ENCODE peak calls at places on chromosomes 12 and 14, in seven cellular contexts. One of them, this sample, is unnamed.

GRCh38 chr14:28902930-28903329 is 136.3 kb downstream of the FOXG1 start:
- DNase-seq in esophagus muscularis mucosa: no peak
- DNase-seq in OCI-LY7: no peak
- DNase-seq in A549: no peak
- DNase-seq in heart right ventricle: no peak
- DNase-seq in kidney: no peak
- DNase-seq in bronchial epithelial cell: peak; percentile 53
- DNase-seq in this sample: no peak

GRCh38 chr12:57146092-57146491 is 1.3 kb downstream of the LRP1-AS start:
- DNase-seq in esophagus muscularis mucosa: no peak
- DNase-seq in OCI-LY7: no peak
- DNase-seq in A549: no peak
- DNase-seq in heart right ventricle: no peak
- DNase-seq in kidney: no peak
- DNase-seq in bronchial epithelial cell: no peak
- DNase-seq in this sample: no peak

GRCh38 chr12:104411826-104412626 is 44.7 kb upstream of the CHST11 start:
- DNase-seq in esophagus muscularis mucosa: no peak
- DNase-seq in OCI-LY7: no peak
- DNase-seq in A549: no peak
- DNase-seq in heart right ventricle: no peak
- DNase-seq in kidney: no peak
- DNase-seq in bronchial epithelial cell: peak; percentile 52
- DNase-seq in this sample: no peak

GRCh38 chr12:6229823-6230222 is 29.6 kb downstream of the CD9 start:
- DNase-seq in esophagus muscularis mucosa: no peak
- DNase-seq in OCI-LY7: no peak
- DNase-seq in A549: no peak
- DNase-seq in heart right ventricle: peak; percentile 69
- DNase-seq in kidney: peak; percentile 86
- DNase-seq in bronchial epithelial cell: peak; percentile 85
- DNase-seq in this sample: no peak

GRCh38 chr12:52202361-52203078 is 10.7 kb upstream of the KRT80 start:
- DNase-seq in esophagus muscularis mucosa: no peak
- DNase-seq in OCI-LY7: no peak
- DNase-seq in A549: no peak
- DNase-seq in heart right ventricle: no peak
- DNase-seq in kidney: peak; percentile 87
- DNase-seq in bronchial epithelial cell: no peak
- DNase-seq in this sample: peak; percentile 10

GRCh38 chr14:20144820-20145219 is 6.2 kb downstream of the OR4N5 start:
- DNase-seq in esophagus muscularis mucosa: no peak
- DNase-seq in OCI-LY7: no peak
- DNase-seq in A549: no peak
- DNase-seq in heart right ventricle: no peak
- DNase-seq in kidney: no peak
- DNase-seq in bronchial epithelial cell: no peak
- DNase-seq in this sample: no peak

GRCh38 chr12:1611775-1612174 is 17.3 kb upstream of the WNT5B start:
- DNase-seq in esophagus muscularis mucosa: no peak
- DNase-seq in OCI-LY7: no peak
- DNase-seq in A549: no peak
- DNase-seq in heart right ventricle: no peak
- DNase-seq in kidney: no peak
- DNase-seq in bronchial epithelial cell: peak; percentile 81
- DNase-seq in this sample: no peak

GRCh38 chr14:100586520-100587247 is 533 bp downstream of the BEGAIN start:
- DNase-seq in esophagus muscularis mucosa: no peak
- DNase-seq in OCI-LY7: no peak
- DNase-seq in A549: peak; percentile 61
- DNase-seq in heart right ventricle: no peak
- DNase-seq in kidney: peak; percentile 76
- DNase-seq in bronchial epithelial cell: peak; percentile 65
- DNase-seq in this sample: no peak

GRCh38 chr14:31263485-31264133 is 56.0 kb upstream of the HECTD1 start:
- DNase-seq in esophagus muscularis mucosa: no peak
- DNase-seq in OCI-LY7: no peak
- DNase-seq in A549: peak; percentile 77
- DNase-seq in heart right ventricle: peak; percentile 17
- DNase-seq in kidney: peak; percentile 82
- DNase-seq in bronchial epithelial cell: peak; percentile 99
- DNase-seq in this sample: no peak

GRCh38 chr14:68784298-68784910 is 8.5 kb downstream of the ZFP36L1 start:
- DNase-seq in esophagus muscularis mucosa: peak; percentile 90
- DNase-seq in OCI-LY7: no peak
- DNase-seq in A549: peak; percentile 97
- DNase-seq in heart right ventricle: no peak
- DNase-seq in kidney: peak; percentile 93
- DNase-seq in bronchial epithelial cell: peak; percentile 56
- DNase-seq in this sample: no peak

GRCh38 chr14:105484069-105484996 is 2.4 kb upstream of the CRIP1 start:
- DNase-seq in esophagus muscularis mucosa: no peak
- DNase-seq in OCI-LY7: no peak
- DNase-seq in A549: peak; percentile 53
- DNase-seq in heart right ventricle: peak; percentile 84
- DNase-seq in kidney: no peak
- DNase-seq in bronchial epithelial cell: no peak
- DNase-seq in this sample: no peak

GRCh38 chr12:102023343-102023930 is 38.4 kb downstream of the WASHC3 start:
- DNase-seq in esophagus muscularis mucosa: no peak
- DNase-seq in OCI-LY7: no peak
- DNase-seq in A549: no peak
- DNase-seq in heart right ventricle: no peak
- DNase-seq in kidney: no peak
- DNase-seq in bronchial epithelial cell: no peak
- DNase-seq in this sample: no peak

GRCh38 chr12:93080994-93081809 is 152.1 kb upstream of the EEA1 start:
- DNase-seq in esophagus muscularis mucosa: no peak
- DNase-seq in OCI-LY7: no peak
- DNase-seq in A549: no peak
- DNase-seq in heart right ventricle: no peak
- DNase-seq in kidney: no peak
- DNase-seq in bronchial epithelial cell: no peak
- DNase-seq in this sample: no peak

GRCh38 chr12:70576341-70577282 is 60.6 kb downstream of the PTPRB start:
- DNase-seq in esophagus muscularis mucosa: no peak
- DNase-seq in OCI-LY7: peak; percentile 71
- DNase-seq in A549: peak; percentile 75
- DNase-seq in heart right ventricle: no peak
- DNase-seq in kidney: no peak
- DNase-seq in bronchial epithelial cell: peak; percentile 72
- DNase-seq in this sample: peak; percentile 18

GRCh38 chr14:70771781-70772212 is 37.5 kb downstream of the MAP3K9 start:
- DNase-seq in esophagus muscularis mucosa: no peak
- DNase-seq in OCI-LY7: no peak
- DNase-seq in A549: no peak
- DNase-seq in heart right ventricle: no peak
- DNase-seq in kidney: no peak
- DNase-seq in bronchial epithelial cell: peak; percentile 21
- DNase-seq in this sample: no peak

GRCh38 chr12:7609051-7609450 is 56.7 kb downstream of the APOBEC1 start:
- DNase-seq in esophagus muscularis mucosa: no peak
- DNase-seq in OCI-LY7: no peak
- DNase-seq in A549: no peak
- DNase-seq in heart right ventricle: no peak
- DNase-seq in kidney: no peak
- DNase-seq in bronchial epithelial cell: no peak
- DNase-seq in this sample: no peak

GRCh38 chr14:71348394-71348793 is 441.1 kb downstream of the PCNX1 start:
- DNase-seq in esophagus muscularis mucosa: no peak
- DNase-seq in OCI-LY7: no peak
- DNase-seq in A549: no peak
- DNase-seq in heart right ventricle: no peak
- DNase-seq in kidney: no peak
- DNase-seq in bronchial epithelial cell: no peak
- DNase-seq in this sample: no peak

GRCh38 chr14:99242816-99243795 is 28.9 kb downstream of the BCL11B start:
- DNase-seq in esophagus muscularis mucosa: no peak
- DNase-seq in OCI-LY7: no peak
- DNase-seq in A549: no peak
- DNase-seq in heart right ventricle: no peak
- DNase-seq in kidney: no peak
- DNase-seq in bronchial epithelial cell: peak; percentile 16
- DNase-seq in this sample: no peak

GRCh38 chr12:21818627-21819026 is 44.1 kb upstream of the KCNJ8 start:
- DNase-seq in esophagus muscularis mucosa: no peak
- DNase-seq in OCI-LY7: no peak
- DNase-seq in A549: no peak
- DNase-seq in heart right ventricle: no peak
- DNase-seq in kidney: no peak
- DNase-seq in bronchial epithelial cell: peak; percentile 91
- DNase-seq in this sample: no peak

GRCh38 chr12:5770727-5771126 is 174.3 kb downstream of the ANO2 start:
- DNase-seq in esophagus muscularis mucosa: peak; percentile 68
- DNase-seq in OCI-LY7: no peak
- DNase-seq in A549: no peak
- DNase-seq in heart right ventricle: no peak
- DNase-seq in kidney: no peak
- DNase-seq in bronchial epithelial cell: no peak
- DNase-seq in this sample: no peak

GRCh38 chr12:111304642-111305071 is 64.2 kb downstream of the PHETA1 start:
- DNase-seq in esophagus muscularis mucosa: no peak
- DNase-seq in OCI-LY7: peak; percentile 57
- DNase-seq in A549: peak; percentile 69
- DNase-seq in heart right ventricle: no peak
- DNase-seq in kidney: no peak
- DNase-seq in bronchial epithelial cell: no peak
- DNase-seq in this sample: no peak

GRCh38 chr12:89707992-89708792 is 446 bp downstream of the ATP2B1 start:
- DNase-seq in esophagus muscularis mucosa: no peak
- DNase-seq in OCI-LY7: peak; percentile 63
- DNase-seq in A549: peak; percentile 22
- DNase-seq in heart right ventricle: peak; percentile 30
- DNase-seq in kidney: peak; percentile 89
- DNase-seq in bronchial epithelial cell: no peak
- DNase-seq in this sample: no peak

GRCh38 chr12:124454735-124455134 is 112.7 kb downstream of the NCOR2 start:
- DNase-seq in esophagus muscularis mucosa: no peak
- DNase-seq in OCI-LY7: no peak
- DNase-seq in A549: no peak
- DNase-seq in heart right ventricle: no peak
- DNase-seq in kidney: peak; percentile 4
- DNase-seq in bronchial epithelial cell: peak; percentile 12
- DNase-seq in this sample: no peak

GRCh38 chr14:42884100-42884499 is 1277.4 kb downstream of the LRFN5 start:
- DNase-seq in esophagus muscularis mucosa: no peak
- DNase-seq in OCI-LY7: no peak
- DNase-seq in A549: peak; percentile 54
- DNase-seq in heart right ventricle: no peak
- DNase-seq in kidney: no peak
- DNase-seq in bronchial epithelial cell: peak; percentile 64
- DNase-seq in this sample: no peak

GRCh38 chr14:100473249-100473648 is 114.0 kb downstream of the BEGAIN start:
- DNase-seq in esophagus muscularis mucosa: no peak
- DNase-seq in OCI-LY7: no peak
- DNase-seq in A549: no peak
- DNase-seq in heart right ventricle: no peak
- DNase-seq in kidney: no peak
- DNase-seq in bronchial epithelial cell: no peak
- DNase-seq in this sample: no peak

GRCh38 chr12:111254106-111254505 is 114.8 kb downstream of the PHETA1 start:
- DNase-seq in esophagus muscularis mucosa: no peak
- DNase-seq in OCI-LY7: no peak
- DNase-seq in A549: no peak
- DNase-seq in heart right ventricle: no peak
- DNase-seq in kidney: no peak
- DNase-seq in bronchial epithelial cell: no peak
- DNase-seq in this sample: no peak

GRCh38 chr14:52355016-52355430 is 40.9 kb downstream of the PTGER2 start:
- DNase-seq in esophagus muscularis mucosa: no peak
- DNase-seq in OCI-LY7: no peak
- DNase-seq in A549: peak; percentile 44
- DNase-seq in heart right ventricle: no peak
- DNase-seq in kidney: no peak
- DNase-seq in bronchial epithelial cell: peak; percentile 94
- DNase-seq in this sample: no peak

GRCh38 chr12:54824402-54824801 is 29.9 kb upstream of the MUCL1 start:
- DNase-seq in esophagus muscularis mucosa: no peak
- DNase-seq in OCI-LY7: no peak
- DNase-seq in A549: no peak
- DNase-seq in heart right ventricle: no peak
- DNase-seq in kidney: no peak
- DNase-seq in bronchial epithelial cell: peak; percentile 7
- DNase-seq in this sample: no peak
- TF ChIP-seq CTCF in esophagus muscularis mucosa: peak; percentile 28
- TF ChIP-seq CTCF in OCI-LY7: peak; percentile 65
- TF ChIP-seq CTCF in A549: no peak
- TF ChIP-seq CTCF in heart right ventricle: peak; percentile 12
- TF ChIP-seq CTCF in kidney: no peak
- TF ChIP-seq CTCF in bronchial epithelial cell: peak; percentile 3
- TF ChIP-seq CTCF in this sample: peak; percentile 40

DNA sequence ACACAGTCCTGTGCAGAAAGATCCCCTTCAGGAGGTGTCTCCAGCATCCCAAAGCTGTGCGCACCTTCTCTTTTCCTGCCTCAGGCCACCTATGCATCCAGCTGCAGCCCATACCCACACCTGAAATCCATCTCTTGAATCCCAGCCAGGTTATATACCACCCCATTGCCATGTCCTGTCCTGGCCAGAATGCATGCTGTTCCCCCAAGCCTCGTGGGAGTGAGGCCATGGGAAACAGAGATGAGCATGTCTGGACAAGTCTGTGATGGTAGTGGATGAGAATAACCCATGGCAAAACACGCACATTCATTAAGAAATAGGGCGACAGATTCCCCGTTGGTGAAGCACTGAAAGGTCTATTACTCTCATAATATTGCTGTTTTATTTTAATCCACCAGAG is 97.7 kb upstream of the FKBP4 start:
- DNase-seq in esophagus muscularis mucosa: peak; percentile 82
- DNase-seq in OCI-LY7: no peak
- DNase-seq in A549: no peak
- DNase-seq in heart right ventricle: no peak
- DNase-seq in kidney: no peak
- DNase-seq in bronchial epithelial cell: peak; percentile 27
- DNase-seq in this sample: no peak
- H3K4me3 ChIP-seq in esophagus muscularis mucosa: no peak overlapping the region
- H3K4me3 ChIP-seq in OCI-LY7: no peak overlapping the region
- H3K4me3 ChIP-seq in A549: no peak overlapping the region
- H3K4me3 ChIP-seq in heart right ventricle: no peak overlapping the region
- H3K4me3 ChIP-seq in kidney: no peak overlapping the region
- H3K4me3 ChIP-seq in bronchial epithelial cell: no peak overlapping the region
- H3K4me3 ChIP-seq in this sample: no peak overlapping the region

DNA sequence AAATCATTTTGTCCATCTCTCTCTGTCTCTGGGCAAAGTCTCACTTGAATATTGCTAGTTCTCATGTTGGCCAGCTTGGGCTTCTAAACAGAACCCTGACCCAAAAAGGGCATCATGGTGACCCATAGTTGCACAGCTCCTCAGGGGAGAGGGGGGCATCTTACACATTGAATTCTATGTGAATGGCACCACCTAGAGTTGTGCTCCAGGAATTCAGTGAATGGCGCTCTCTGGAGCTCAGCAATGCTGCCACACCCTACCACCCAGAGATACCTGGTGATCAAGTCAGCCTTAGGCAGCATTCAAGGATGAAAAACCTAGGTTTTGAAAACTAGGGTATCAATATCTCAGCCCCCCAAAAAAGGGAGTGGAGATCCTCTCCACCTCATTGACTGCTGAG is 50.6 kb downstream of the SMUG1 start:
- DNase-seq in esophagus muscularis mucosa: no peak
- DNase-seq in OCI-LY7: peak; percentile 26
- DNase-seq in A549: peak; percentile 29
- DNase-seq in heart right ventricle: no peak
- DNase-seq in kidney: no peak
- DNase-seq in bronchial epithelial cell: no peak
- DNase-seq in this sample: no peak
- TF ChIP-seq CTCF in esophagus muscularis mucosa: no peak
- TF ChIP-seq CTCF in OCI-LY7: peak; percentile 59
- TF ChIP-seq CTCF in A549: peak; percentile 16
- TF ChIP-seq CTCF in heart right ventricle: no peak
- TF ChIP-seq CTCF in kidney: no peak
- TF ChIP-seq CTCF in bronchial epithelial cell: no peak
- TF ChIP-seq CTCF in this sample: peak; percentile 9

GRCh38 chr12:116382456-116382902 is 105.0 kb upstream of the MED13L start:
- DNase-seq in esophagus muscularis mucosa: no peak
- DNase-seq in OCI-LY7: no peak
- DNase-seq in A549: peak; percentile 72
- DNase-seq in heart right ventricle: no peak
- DNase-seq in kidney: no peak
- DNase-seq in bronchial epithelial cell: no peak
- DNase-seq in this sample: no peak
- H3K4me3 ChIP-seq in esophagus muscularis mucosa: no peak overlapping the region
- H3K4me3 ChIP-seq in OCI-LY7: no peak overlapping the region
- H3K4me3 ChIP-seq in A549: no peak overlapping the region
- H3K4me3 ChIP-seq in heart right ventricle: no peak overlapping the region
- H3K4me3 ChIP-seq in kidney: no peak overlapping the region
- H3K4me3 ChIP-seq in bronchial epithelial cell: no peak overlapping the region
- H3K4me3 ChIP-seq in this sample: no peak overlapping the region